ENCODE peak calls at places on chromosomes 12 and 14, in five cellular contexts. One of them, this sample, is unnamed.

GRCh38 chr12:88361493-88361892 is 218.8 kb downstream of the KITLG start:
- DNase-seq in GM12878: no peak
- DNase-seq in HepG2: no peak
- DNase-seq in HCT116: no peak
- DNase-seq in SK-N-SH: no peak
- DNase-seq in this sample: no peak

GRCh38 chr12:63021126-63021525 is 86.2 kb upstream of the PPM1H start:
- DNase-seq in GM12878: no peak
- DNase-seq in HepG2: no peak
- DNase-seq in HCT116: no peak
- DNase-seq in SK-N-SH: no peak
- DNase-seq in this sample: peak; percentile 19

GRCh38 chr12:51036165-51036765 is 10.1 kb upstream of the SLC11A2 start:
- DNase-seq in GM12878: no peak
- DNase-seq in HepG2: peak; percentile 28
- DNase-seq in HCT116: no peak
- DNase-seq in SK-N-SH: no peak
- DNase-seq in this sample: no peak

GRCh38 chr12:116964740-116965090 is 54.0 kb downstream of the FBXW8 start:
- DNase-seq in GM12878: no peak
- DNase-seq in HepG2: no peak
- DNase-seq in HCT116: no peak
- DNase-seq in SK-N-SH: no peak
- DNase-seq in this sample: no peak

GRCh38 chr12:123971770-123972447 is 722 bp downstream of the CCDC92 start:
- DNase-seq in GM12878: no peak
- DNase-seq in HepG2: peak; percentile 58
- DNase-seq in HCT116: no peak
- DNase-seq in SK-N-SH: peak; percentile 69
- DNase-seq in this sample: peak; percentile 98

GRCh38 chr12:39483042-39483441 is 40.1 kb upstream of the KIF21A start:
- DNase-seq in GM12878: no peak
- DNase-seq in HepG2: no peak
- DNase-seq in HCT116: no peak
- DNase-seq in SK-N-SH: no peak
- DNase-seq in this sample: no peak

GRCh38 chr14:41957459-41957858 is 350.8 kb downstream of the LRFN5 start:
- DNase-seq in GM12878: no peak
- DNase-seq in HepG2: no peak
- DNase-seq in HCT116: no peak
- DNase-seq in SK-N-SH: no peak
- DNase-seq in this sample: no peak

GRCh38 chr14:102215071-102215470 is 75.4 kb downstream of the WDR20 start:
- DNase-seq in GM12878: no peak
- DNase-seq in HepG2: no peak
- DNase-seq in HCT116: no peak
- DNase-seq in SK-N-SH: no peak
- DNase-seq in this sample: no peak

GRCh38 chr12:4320287-4320858 is 640 bp upstream of the TIGAR start:
- DNase-seq in GM12878: no peak
- DNase-seq in HepG2: no peak
- DNase-seq in HCT116: no peak
- DNase-seq in SK-N-SH: no peak
- DNase-seq in this sample: peak; percentile 74

GRCh38 chr12:50525422-50525821 is 20.6 kb downstream of the DIP2B start:
- DNase-seq in GM12878: no peak
- DNase-seq in HepG2: no peak
- DNase-seq in HCT116: no peak
- DNase-seq in SK-N-SH: no peak
- DNase-seq in this sample: no peak

GRCh38 chr12:72586456-72586855 is 314.3 kb downstream of the TRHDE start:
- DNase-seq in GM12878: no peak
- DNase-seq in HepG2: no peak
- DNase-seq in HCT116: no peak
- DNase-seq in SK-N-SH: no peak
- DNase-seq in this sample: peak; percentile 6

GRCh38 chr14:92122761-92123160 is 992 bp downstream of the CPSF2 start:
- DNase-seq in GM12878: no peak
- DNase-seq in HepG2: no peak
- DNase-seq in HCT116: no peak
- DNase-seq in SK-N-SH: no peak
- DNase-seq in this sample: no peak

GRCh38 chr12:107840186-107840585 is 65.7 kb downstream of the ASCL4 start:
- DNase-seq in GM12878: no peak
- DNase-seq in HepG2: no peak
- DNase-seq in HCT116: no peak
- DNase-seq in SK-N-SH: no peak
- DNase-seq in this sample: no peak

GRCh38 chr12:69929125-69929524 is 104.1 kb downstream of the MYRFL start:
- DNase-seq in GM12878: no peak
- DNase-seq in HepG2: no peak
- DNase-seq in HCT116: peak; percentile 61
- DNase-seq in SK-N-SH: no peak
- DNase-seq in this sample: no peak
- TF ChIP-seq REST in GM12878: no peak
- TF ChIP-seq REST in HepG2: no peak
- TF ChIP-seq REST in HCT116: no peak
- TF ChIP-seq REST in SK-N-SH: no peak
- TF ChIP-seq REST in this sample: no peak

GRCh38 chr12:109625131-109625559 is 51.6 kb downstream of the MVK start:
- DNase-seq in GM12878: no peak
- DNase-seq in HepG2: no peak
- DNase-seq in HCT116: peak; percentile 31
- DNase-seq in SK-N-SH: peak; percentile 85
- DNase-seq in this sample: no peak

GRCh38 chr12:109627633-109628032 is 54.0 kb downstream of the MVK start:
- DNase-seq in GM12878: no peak
- DNase-seq in HepG2: no peak
- DNase-seq in HCT116: no peak
- DNase-seq in SK-N-SH: no peak
- DNase-seq in this sample: no peak

GRCh38 chr12:109624467-109624866 is 50.9 kb downstream of the MVK start:
- DNase-seq in GM12878: no peak
- DNase-seq in HepG2: no peak
- DNase-seq in HCT116: no peak
- DNase-seq in SK-N-SH: no peak
- DNase-seq in this sample: no peak

GRCh38 chr12:109626378-109627115 is 53.0 kb downstream of the MVK start:
- DNase-seq in GM12878: no peak
- DNase-seq in HepG2: no peak
- DNase-seq in HCT116: no peak
- DNase-seq in SK-N-SH: no peak
- DNase-seq in this sample: no peak

DNA sequence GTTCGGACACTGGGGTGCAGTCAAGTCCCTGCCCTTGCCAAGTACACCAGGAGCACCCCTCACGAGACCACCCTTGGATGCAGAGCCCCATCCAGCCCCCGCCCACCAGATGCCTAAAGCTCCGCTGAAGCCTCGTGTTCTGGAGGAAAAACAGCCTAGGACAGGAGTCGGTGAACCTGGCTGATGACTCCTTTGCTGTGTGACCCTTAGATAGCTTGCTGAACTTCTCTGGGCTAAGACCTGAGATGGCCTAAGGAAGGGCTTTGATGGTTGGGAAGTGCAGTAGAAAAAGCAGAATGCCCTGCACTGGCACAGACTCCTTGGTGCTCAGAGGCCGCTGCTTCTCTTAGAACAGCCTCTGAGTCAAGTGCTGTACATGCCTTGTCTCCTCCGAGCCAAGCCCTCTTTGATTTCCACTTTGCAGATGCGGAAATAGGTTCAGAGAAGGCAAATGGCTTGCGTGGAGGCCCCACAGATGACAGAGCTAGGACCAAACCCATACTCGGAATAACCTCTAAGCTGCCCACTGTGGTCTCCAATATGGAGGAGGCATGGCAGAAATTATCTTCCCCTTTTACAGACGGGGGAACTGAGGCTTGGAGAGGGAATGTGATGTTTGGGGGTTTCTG is 52.3 kb downstream of the MVK start:
- DNase-seq in GM12878: no peak
- DNase-seq in HepG2: no peak
- DNase-seq in HCT116: no peak
- DNase-seq in SK-N-SH: no peak
- DNase-seq in this sample: no peak
- H3K27ac ChIP-seq in GM12878: no peak overlapping the region
- H3K27ac ChIP-seq in HepG2: no peak overlapping the region
- H3K27ac ChIP-seq in HCT116: no peak overlapping the region
- H3K27ac ChIP-seq in SK-N-SH: no peak overlapping the region
- H3K27ac ChIP-seq in this sample: no peak overlapping the region

DNA sequence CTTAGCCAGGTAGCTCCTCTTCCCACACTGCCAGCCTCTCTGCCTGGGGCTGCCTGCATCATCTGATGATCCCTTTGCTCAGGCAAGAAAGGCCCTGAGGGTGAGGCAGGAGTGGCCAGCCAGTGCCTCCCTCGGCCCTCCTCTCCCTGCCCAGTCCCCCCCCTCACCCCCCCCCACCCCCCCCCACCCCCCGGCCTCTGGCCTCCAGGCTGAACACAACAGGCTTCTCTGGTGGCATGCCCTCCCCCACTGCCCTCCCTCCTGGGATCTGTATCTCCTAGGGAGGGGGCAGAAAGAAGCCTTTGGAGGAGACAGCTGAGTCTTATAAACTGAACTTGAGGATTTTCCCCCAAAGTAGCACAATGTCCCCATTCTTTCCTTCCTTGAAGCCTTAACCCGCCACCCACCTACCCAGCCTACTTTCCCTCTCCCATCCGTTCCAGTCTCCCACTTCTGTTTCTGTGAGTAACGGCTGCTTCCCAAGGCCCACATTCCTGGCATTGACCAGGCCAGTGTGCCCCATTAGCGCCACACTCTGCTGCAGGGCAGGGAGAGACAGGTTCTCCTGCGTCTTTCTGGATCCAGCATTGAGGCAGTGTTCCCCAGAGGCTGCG is 82.0 kb downstream of the B4GALNT3 start:
- DNase-seq in GM12878: no peak
- DNase-seq in HepG2: no peak
- DNase-seq in HCT116: no peak
- DNase-seq in SK-N-SH: peak; percentile 69
- DNase-seq in this sample: no peak
- H2AFZ ChIP-seq in GM12878: no peak overlapping the region
- H2AFZ ChIP-seq in HepG2: no peak overlapping the region
- H2AFZ ChIP-seq in HCT116: no peak overlapping the region
- H2AFZ ChIP-seq in SK-N-SH: no peak overlapping the region
- H2AFZ ChIP-seq in this sample: no peak overlapping the region

DNA sequence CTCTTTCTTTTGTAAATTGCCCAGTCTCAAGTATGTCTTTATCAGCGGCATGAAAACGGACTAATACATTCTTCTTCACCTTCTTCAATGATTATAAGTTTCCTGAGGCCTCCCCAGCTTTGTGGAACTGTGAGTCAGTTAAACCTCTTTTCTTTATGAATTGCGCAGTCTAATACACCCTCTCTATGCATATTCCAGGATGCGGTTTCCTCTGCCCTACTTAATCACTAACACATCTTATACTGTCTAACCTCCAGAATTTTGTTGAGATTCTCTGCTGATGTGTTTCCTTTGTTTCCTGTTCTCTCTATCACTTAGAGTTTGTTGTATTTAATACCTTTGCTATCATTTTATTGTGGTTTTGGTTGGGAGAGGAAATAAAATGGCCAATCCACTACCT is 145.4 kb downstream of the AEBP2 start:
- DNase-seq in GM12878: no peak
- DNase-seq in HepG2: no peak
- DNase-seq in HCT116: no peak
- DNase-seq in SK-N-SH: no peak
- DNase-seq in this sample: no peak
- TF ChIP-seq REST in GM12878: no peak
- TF ChIP-seq REST in HepG2: no peak
- TF ChIP-seq REST in HCT116: no peak
- TF ChIP-seq REST in SK-N-SH: no peak
- TF ChIP-seq REST in this sample: no peak

DNA sequence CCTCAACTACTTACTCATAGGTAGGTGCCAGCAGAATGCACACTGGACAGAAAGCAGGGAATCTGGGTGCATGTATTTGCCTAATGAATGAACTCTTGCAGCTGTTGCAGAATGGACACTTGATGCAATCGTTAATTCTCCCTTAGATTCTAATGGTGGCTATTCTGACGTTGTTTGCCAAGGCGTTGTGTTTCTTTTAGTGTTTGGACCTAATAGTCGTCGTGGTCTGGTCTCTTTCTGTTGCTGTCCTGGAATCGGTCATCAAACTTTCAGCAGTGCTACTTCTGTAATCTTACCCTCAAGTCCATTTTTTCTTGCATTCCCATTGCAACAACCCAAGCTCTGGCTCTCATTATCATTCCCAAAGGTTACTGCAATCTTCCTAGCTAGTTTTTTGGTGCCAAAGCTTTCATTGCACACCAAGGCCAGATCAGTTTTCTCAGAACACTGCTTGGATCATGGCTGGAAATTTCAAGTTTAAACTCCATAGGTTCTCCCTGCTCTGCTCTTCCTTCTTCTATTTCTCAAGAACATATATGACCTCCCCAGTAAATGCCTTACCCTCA is 31.3 kb downstream of the BMP4 start:
- DNase-seq in GM12878: no peak
- DNase-seq in HepG2: no peak
- DNase-seq in HCT116: no peak
- DNase-seq in SK-N-SH: no peak
- DNase-seq in this sample: no peak
- H3K27ac ChIP-seq in GM12878: no peak overlapping the region
- H3K27ac ChIP-seq in HepG2: no peak overlapping the region
- H3K27ac ChIP-seq in HCT116: no peak overlapping the region
- H3K27ac ChIP-seq in SK-N-SH: no peak overlapping the region
- H3K27ac ChIP-seq in this sample: no peak overlapping the region

GRCh38 chr12:115880238-115880637 is 397.3 kb downstream of the MED13L start:
- DNase-seq in GM12878: no peak
- DNase-seq in HepG2: no peak
- DNase-seq in HCT116: no peak
- DNase-seq in SK-N-SH: no peak
- DNase-seq in this sample: no peak

GRCh38 chr12:115882941-115883340 is 394.6 kb downstream of the MED13L start:
- DNase-seq in GM12878: no peak
- DNase-seq in HepG2: no peak
- DNase-seq in HCT116: no peak
- DNase-seq in SK-N-SH: no peak
- DNase-seq in this sample: no peak

GRCh38 chr12:115873416-115874082 is 403.9 kb downstream of the MED13L start:
- DNase-seq in GM12878: no peak
- DNase-seq in HepG2: peak; percentile 23
- DNase-seq in HCT116: no peak
- DNase-seq in SK-N-SH: no peak
- DNase-seq in this sample: no peak

GRCh38 chr12:115885040-115885439 is 392.5 kb downstream of the MED13L start:
- DNase-seq in GM12878: no peak
- DNase-seq in HepG2: no peak
- DNase-seq in HCT116: no peak
- DNase-seq in SK-N-SH: no peak
- DNase-seq in this sample: no peak

DNA sequence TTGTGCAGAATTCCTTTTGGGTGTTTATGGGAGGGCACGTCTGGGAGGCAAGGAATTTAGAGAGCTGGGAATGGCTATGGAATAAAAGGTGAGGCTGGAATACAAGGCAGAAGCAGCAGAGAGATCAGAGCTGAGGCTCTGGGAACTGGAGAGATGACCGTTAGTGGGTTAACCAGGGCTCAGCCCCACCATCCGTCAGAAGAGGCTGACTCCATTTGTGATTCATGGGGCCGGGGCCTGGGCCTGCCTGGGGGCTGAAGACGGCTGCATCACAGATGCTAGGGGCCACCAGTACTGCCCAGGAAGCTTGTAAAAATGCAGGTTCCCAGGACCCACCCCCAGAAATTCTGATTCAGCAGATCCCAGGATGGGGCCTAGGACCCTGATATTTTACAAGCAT is 398.1 kb downstream of the MED13L start:
- DNase-seq in GM12878: no peak
- DNase-seq in HepG2: no peak
- DNase-seq in HCT116: no peak
- DNase-seq in SK-N-SH: no peak
- DNase-seq in this sample: no peak
- H2AFZ ChIP-seq in GM12878: no peak overlapping the region
- H2AFZ ChIP-seq in HepG2: no peak overlapping the region
- H2AFZ ChIP-seq in HCT116: no peak overlapping the region
- H2AFZ ChIP-seq in SK-N-SH: no peak overlapping the region
- H2AFZ ChIP-seq in this sample: no peak overlapping the region